ENCODE peak calls at places on chromosomes 2 and 18, in six cellular contexts. S is CD8-positive, alpha-beta T cell; Y is body of pancreas; F is upper lobe of right lung; N is tibial artery; P is neural progenitor cell. B is an unnamed sample. For H3K36me3, the result is how much of the 10 kb centered on the place peaks cover.

GRCh38 chr2:36392854-36393253 is 37.3 kb downstream of the CRIM1 start:
- DNase-seq in S (no peak), Y (no peak), N (no peak), F (no peak), P (peak), B (no peak)

GRCh38 chr2:156803243-156803642 is 367.1 kb downstream of the GPD2 start:
- DNase-seq in F (no peak), P (peak), S (no peak), N (no peak), Y (peak), B (no peak)

GRCh38 chr2:85905187-85905666 is 16.4 kb upstream of the ST3GAL5 start:
- DNase-seq in F (no peak), N (peak), Y (no peak), P (peak), S (no peak), B (no peak)

GRCh38 chr2:86037795-86038192 is 67.9 kb downstream of the POLR1A start:
- DNase-seq in P (no peak), N (no peak), F (no peak), S (peak), Y (no peak), B (no peak)

GRCh38 chr2:53202063-53202462 is 565.5 kb upstream of the CHAC2 start:
- DNase-seq in P (no peak), N (no peak), S (no peak), F (no peak), Y (peak), B (no peak)

GRCh38 chr2:135685361-135685760 is 56.3 kb upstream of the UBXN4 start:
- DNase-seq in Y (no peak), P (no peak), F (no peak), N (no peak), S (no peak), B (no peak)

GRCh38 chr2:38146917-38147307 is 71.0 kb upstream of the CYP1B1 start:
- DNase-seq in F (no peak), P (no peak), S (no peak), N (peak), Y (peak), B (no peak)

GRCh38 chr2:3602553-3603339 is 7.8 kb downstream of the COLEC11 start:
- DNase-seq in S (no peak), N (no peak), P (no peak), F (no peak), Y (no peak), B (no peak)

GRCh38 chr18:46761054-46761769 is 4.4 kb upstream of the ST8SIA5 start:
- DNase-seq in S (no peak), P (no peak), F (no peak), Y (no peak), N (no peak), B (no peak)

GRCh38 chr2:230472619-230473018 is 56.6 kb downstream of the SP100 start:
- DNase-seq in Y (no peak), P (no peak), F (no peak), S (no peak), N (no peak), B (no peak)

GRCh38 chr2:219369447-219369861 is 18.3 kb downstream of the DNPEP start:
- DNase-seq in P (no peak), N (peak), S (no peak), Y (peak), F (peak), B (peak)

GRCh38 chr2:60961457-60961856 is 56.1 kb upstream of the PEX13 start:
- DNase-seq in S (no peak), P (no peak), F (no peak), Y (no peak), N (no peak), B (no peak)

GRCh38 chr2:191252699-191253098 is 7.5 kb downstream of the MYO1B start:
- DNase-seq in F (no peak), S (no peak), Y (no peak), P (no peak), N (no peak), B (no peak)

GRCh38 chr18:26621161-26622026 is 73.0 kb upstream of the KCTD1 start:
- DNase-seq in P (peak), F (peak), Y (peak), S (no peak), N (peak), B (peak)

GRCh38 chr18:35756506-35757117 is 175.1 kb downstream of the GALNT1 start:
- DNase-seq in P (peak), S (peak), N (no peak), F (no peak), Y (peak), B (no peak)

GRCh38 chr2:12202702-12203101 is 456.3 kb downstream of the LPIN1 start:
- DNase-seq in Y (no peak), N (no peak), P (no peak), S (no peak), F (no peak), B (no peak)

GRCh38 chr2:171703574-171704347 is 16.5 kb downstream of the DYNC1I2 start:
- DNase-seq in N (no peak), S (no peak), Y (no peak), F (no peak), P (peak), B (no peak)

GRCh38 chr2:136658201-136658600 is 107.1 kb upstream of the THSD7B start:
- DNase-seq in F (no peak), P (no peak), N (no peak), Y (no peak), S (no peak), B (no peak)

GRCh38 chr2:232502901-232503791 is 15.5 kb upstream of the ECEL1 start:
- DNase-seq in N (no peak), Y (peak), S (peak), F (no peak), P (peak), B (no peak)

GRCh38 chr2:131673400-131674173 is 145.9 kb downstream of the CCDC74A start:
- DNase-seq in S (peak), P (peak), F (peak), N (peak), Y (peak), B (peak)

GRCh38 chr2:239181601-239182471 is 219.0 kb downstream of the HDAC4 start:
- DNase-seq in P (peak), Y (no peak), N (peak), S (no peak), F (peak), B (no peak)

GRCh38 chr2:33598472-33599174 is 476 bp downstream of the FAM98A start:
- DNase-seq in P (peak), S (peak), F (no peak), Y (peak), N (peak), B (peak)

GRCh38 chr2:241182126-241182525 is 6.4 kb upstream of the ANO7 start:
- DNase-seq in F (no peak), N (no peak), P (no peak), S (no peak), Y (no peak), B (no peak)
- H3K36me3 ChIP-seq in F (under half), N (under half), P (under half), S (under half), Y (under half), B (half or more)

GRCh38 chr2:176137883-176138282 is 8.4 kb downstream of the HOXD8 start:
- DNase-seq in F (no peak), N (no peak), P (no peak), S (no peak), Y (no peak), B (no peak)
- TF ChIP-seq CTCF in F (no peak), N (no peak), P (no peak), S (no peak), Y (no peak), B (no peak)

GRCh38 chr2:54628957-54629356 is 94.5 kb upstream of the EML6 start:
- DNase-seq in S (no peak), Y (no peak), F (no peak), P (no peak), N (no peak), B (no peak)

GRCh38 chr2:54631755-54632154 is 91.7 kb upstream of the EML6 start:
- DNase-seq in N (no peak), F (no peak), S (no peak), Y (no peak), P (no peak), B (no peak)

GRCh38 chr2:54629914-54630609 is 93.4 kb upstream of the EML6 start:
- DNase-seq in Y (peak), N (peak), S (no peak), F (peak), P (no peak), B (no peak)

GRCh38 chr2:54629390-54629789 is 94.1 kb upstream of the EML6 start:
- DNase-seq in Y (no peak), P (no peak), F (no peak), N (no peak), S (no peak), B (no peak)

GRCh38 chr2:54630841-54631497 is 92.5 kb upstream of the EML6 start:
- DNase-seq in P (no peak), N (no peak), Y (no peak), S (no peak), F (no peak), B (no peak)
- H3K36me3 ChIP-seq in P (under half), N (half or more), Y (under half), S (half or more), F (half or more), B (half or more)

DNA sequence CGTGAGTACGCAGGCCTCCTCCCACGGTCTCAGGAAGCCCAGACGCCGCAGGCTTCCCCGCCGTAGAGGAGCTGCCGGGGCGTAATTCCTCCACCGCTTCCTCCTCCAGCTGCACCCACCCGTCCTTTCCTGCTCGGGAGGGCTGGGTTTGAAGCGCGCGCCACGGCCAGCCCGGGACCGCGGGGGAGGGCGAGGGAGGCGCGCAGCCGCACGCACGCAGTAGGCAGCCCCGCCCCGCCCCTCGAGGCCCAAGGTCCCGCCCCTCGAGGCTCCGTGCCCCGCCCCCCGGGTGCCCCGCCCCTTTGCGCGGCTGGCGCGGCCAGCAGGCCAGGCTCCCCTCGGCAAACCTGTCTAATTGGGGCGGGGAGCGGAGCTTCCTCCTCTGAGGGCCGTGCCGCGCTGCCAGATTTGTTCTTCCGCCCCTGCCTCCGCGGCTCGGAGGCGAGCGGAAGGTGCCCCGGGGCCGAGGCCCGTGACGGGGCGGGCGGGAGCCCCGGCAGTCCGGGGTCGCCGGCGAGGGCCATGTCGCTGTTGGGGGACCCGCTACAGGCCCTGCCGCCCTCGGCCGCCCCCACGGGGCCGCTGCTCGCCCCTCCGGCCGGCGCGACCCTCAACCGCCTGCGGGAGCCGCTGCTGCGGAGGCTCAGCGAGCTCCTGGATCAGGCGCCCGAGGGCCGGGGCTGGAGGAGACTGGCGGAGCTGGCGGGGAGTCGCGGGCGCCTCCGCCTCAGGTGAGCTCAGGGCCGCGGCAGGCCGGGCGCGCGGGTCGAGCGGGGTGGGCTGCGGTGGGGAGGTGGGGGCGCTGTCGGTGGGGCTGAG is at the start of gene MALT1:
- DNase-seq in N (peak), Y (peak), S (peak), P (peak), F (peak), B (peak)
- TF ChIP-seq CTCF in N (no peak), Y (no peak), S (no peak), P (peak), F (no peak), B (peak)

DNA sequence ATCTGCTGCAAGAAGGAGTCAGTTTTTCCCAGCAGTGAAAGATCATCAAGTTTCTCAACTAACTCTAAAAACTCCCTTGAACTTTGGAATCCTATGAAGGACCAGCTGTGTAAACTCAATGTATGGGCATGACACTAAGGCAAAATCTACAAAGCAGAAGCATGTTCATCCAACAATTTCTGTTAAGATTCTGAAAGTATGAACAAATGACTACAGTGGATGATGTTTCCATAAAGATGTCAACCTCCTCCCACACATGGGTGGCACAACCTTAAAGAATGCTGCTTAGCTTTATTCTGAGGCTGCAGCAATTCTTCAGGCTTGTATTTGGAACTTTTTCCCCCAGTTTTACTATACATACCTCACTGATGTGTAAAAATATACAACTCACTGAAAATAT is 47.2 kb downstream of the WDR33 start:
- DNase-seq in S (no peak), Y (no peak), P (no peak), F (no peak), N (no peak), B (no peak)
- H3K36me3 ChIP-seq in S (under half), Y (under half), P (under half), F (half or more), N (half or more), B (half or more)